ENCODE peak calls at places on chromosomes 2 and 18, in five cellular contexts. One of them, this sample, is unnamed.
A peak's percentile ranks its signal among the peaks of the same experiment; 100 is the strongest.

GRCh38 chr2:17869128-17869527 is 9.3 kb upstream of the KCNS3 start:
- DNase-seq in HTR-8/SVneo: no peak
- DNase-seq in NCI-H1105: no peak
- DNase-seq in amygdala: no peak
- DNase-seq in dorsolateral prefrontal cortex: no peak
- DNase-seq in this sample: no peak

GRCh38 chr2:97761192-97761591 is 47.8 kb downstream of the ZAP70 start:
- DNase-seq in HTR-8/SVneo: no peak
- DNase-seq in NCI-H1105: no peak
- DNase-seq in amygdala: no peak
- DNase-seq in dorsolateral prefrontal cortex: no peak
- DNase-seq in this sample: no peak

GRCh38 chr2:37338933-37339332 is 5.5 kb upstream of the QPCT start:
- DNase-seq in HTR-8/SVneo: no peak
- DNase-seq in NCI-H1105: no peak
- DNase-seq in amygdala: no peak
- DNase-seq in dorsolateral prefrontal cortex: no peak
- DNase-seq in this sample: no peak

GRCh38 chr2:133790706-133791105 is 222.4 kb upstream of the NCKAP5 start:
- DNase-seq in HTR-8/SVneo: no peak
- DNase-seq in NCI-H1105: no peak
- DNase-seq in amygdala: no peak
- DNase-seq in dorsolateral prefrontal cortex: no peak
- DNase-seq in this sample: no peak

GRCh38 chr2:107025869-107026380 is 140.0 kb upstream of the ST6GAL2 start:
- DNase-seq in HTR-8/SVneo: peak; percentile 7
- DNase-seq in NCI-H1105: no peak
- DNase-seq in amygdala: no peak
- DNase-seq in dorsolateral prefrontal cortex: no peak
- DNase-seq in this sample: no peak

GRCh38 chr2:138071720-138072719 is 107.7 kb downstream of the HNMT start:
- DNase-seq in HTR-8/SVneo: peak; percentile 59
- DNase-seq in NCI-H1105: peak; percentile 57
- DNase-seq in amygdala: no peak
- DNase-seq in dorsolateral prefrontal cortex: no peak
- DNase-seq in this sample: peak; percentile 77

GRCh38 chr2:64439194-64439593 is 14.8 kb upstream of the LGALSL start:
- DNase-seq in HTR-8/SVneo: no peak
- DNase-seq in NCI-H1105: no peak
- DNase-seq in amygdala: no peak
- DNase-seq in dorsolateral prefrontal cortex: no peak
- DNase-seq in this sample: no peak

GRCh38 chr18:78494204-78494603 is 485.4 kb upstream of the SALL3 start:
- DNase-seq in HTR-8/SVneo: no peak
- DNase-seq in NCI-H1105: no peak
- DNase-seq in amygdala: no peak
- DNase-seq in dorsolateral prefrontal cortex: no peak
- DNase-seq in this sample: no peak

GRCh38 chr2:41879367-41879871 is 168.4 kb upstream of the PKDCC start:
- DNase-seq in HTR-8/SVneo: no peak
- DNase-seq in NCI-H1105: peak; percentile 73
- DNase-seq in amygdala: peak; percentile 24
- DNase-seq in dorsolateral prefrontal cortex: no peak
- DNase-seq in this sample: peak; percentile 28

GRCh38 chr2:127106457-127106997 is 427 bp downstream of the BIN1 start:
- DNase-seq in HTR-8/SVneo: no peak
- DNase-seq in NCI-H1105: no peak
- DNase-seq in amygdala: no peak
- DNase-seq in dorsolateral prefrontal cortex: no peak
- DNase-seq in this sample: no peak

GRCh38 chr18:64734063-64734462 is 585.2 kb upstream of the LINC00305 start:
- DNase-seq in HTR-8/SVneo: no peak
- DNase-seq in NCI-H1105: no peak
- DNase-seq in amygdala: no peak
- DNase-seq in dorsolateral prefrontal cortex: no peak
- DNase-seq in this sample: no peak

GRCh38 chr2:33457588-33458247 is 18.7 kb upstream of the RASGRP3 start:
- DNase-seq in HTR-8/SVneo: no peak
- DNase-seq in NCI-H1105: no peak
- DNase-seq in amygdala: no peak
- DNase-seq in dorsolateral prefrontal cortex: no peak
- DNase-seq in this sample: no peak

GRCh38 chr2:102334471-102334870 is 21.1 kb upstream of the IL18R1 start:
- DNase-seq in HTR-8/SVneo: no peak
- DNase-seq in NCI-H1105: no peak
- DNase-seq in amygdala: no peak
- DNase-seq in dorsolateral prefrontal cortex: no peak
- DNase-seq in this sample: no peak

GRCh38 chr18:64127172-64127571 is 21.7 kb downstream of the LINC00305 start:
- DNase-seq in HTR-8/SVneo: no peak
- DNase-seq in NCI-H1105: no peak
- DNase-seq in amygdala: no peak
- DNase-seq in dorsolateral prefrontal cortex: no peak
- DNase-seq in this sample: no peak

GRCh38 chr18:22856870-22857269 is 76.3 kb upstream of the RBBP8 start:
- DNase-seq in HTR-8/SVneo: no peak
- DNase-seq in NCI-H1105: no peak
- DNase-seq in amygdala: no peak
- DNase-seq in dorsolateral prefrontal cortex: no peak
- DNase-seq in this sample: no peak

GRCh38 chr2:238379096-238379810 is 47.5 kb upstream of the ASB1 start:
- DNase-seq in HTR-8/SVneo: peak; percentile 40
- DNase-seq in NCI-H1105: no peak
- DNase-seq in amygdala: no peak
- DNase-seq in dorsolateral prefrontal cortex: no peak
- DNase-seq in this sample: no peak

GRCh38 chr2:238158807-238159539 is at the start of gene ERFE:
- DNase-seq in HTR-8/SVneo: peak; percentile 69
- DNase-seq in NCI-H1105: peak; percentile 20
- DNase-seq in amygdala: no peak
- DNase-seq in dorsolateral prefrontal cortex: peak; percentile 8
- DNase-seq in this sample: no peak

GRCh38 chr2:97870396-97870843 is 125.3 kb downstream of the TMEM131 start:
- DNase-seq in HTR-8/SVneo: peak; percentile 78
- DNase-seq in NCI-H1105: no peak
- DNase-seq in amygdala: no peak
- DNase-seq in dorsolateral prefrontal cortex: no peak
- DNase-seq in this sample: no peak

GRCh38 chr18:12441475-12442035 is 33.8 kb downstream of the PRELID3A start:
- DNase-seq in HTR-8/SVneo: no peak
- DNase-seq in NCI-H1105: no peak
- DNase-seq in amygdala: no peak
- DNase-seq in dorsolateral prefrontal cortex: no peak
- DNase-seq in this sample: no peak

GRCh38 chr2:9010866-9011265 is 7.4 kb upstream of the MBOAT2 start:
- DNase-seq in HTR-8/SVneo: no peak
- DNase-seq in NCI-H1105: no peak
- DNase-seq in amygdala: no peak
- DNase-seq in dorsolateral prefrontal cortex: no peak
- DNase-seq in this sample: no peak

GRCh38 chr2:160371251-160372009 is 122.2 kb downstream of the RBMS1 start:
- DNase-seq in HTR-8/SVneo: no peak
- DNase-seq in NCI-H1105: peak; percentile 39
- DNase-seq in amygdala: no peak
- DNase-seq in dorsolateral prefrontal cortex: no peak
- DNase-seq in this sample: peak; percentile 29

GRCh38 chr2:175726213-175726612 is 275.9 kb downstream of the LNPK start:
- DNase-seq in HTR-8/SVneo: no peak
- DNase-seq in NCI-H1105: no peak
- DNase-seq in amygdala: no peak
- DNase-seq in dorsolateral prefrontal cortex: no peak
- DNase-seq in this sample: no peak

GRCh38 chr2:226911932-226912331 is 76.1 kb downstream of the RHBDD1 start:
- DNase-seq in HTR-8/SVneo: no peak
- DNase-seq in NCI-H1105: no peak
- DNase-seq in amygdala: no peak
- DNase-seq in dorsolateral prefrontal cortex: no peak
- DNase-seq in this sample: no peak

GRCh38 chr2:203893386-203893785 is 25.8 kb downstream of the CTLA4 start:
- DNase-seq in HTR-8/SVneo: no peak
- DNase-seq in NCI-H1105: no peak
- DNase-seq in amygdala: peak; percentile 63
- DNase-seq in dorsolateral prefrontal cortex: peak; percentile 81
- DNase-seq in this sample: no peak

GRCh38 chr2:67486041-67486796 is 89.1 kb downstream of the ETAA1 start:
- DNase-seq in HTR-8/SVneo: no peak
- DNase-seq in NCI-H1105: no peak
- DNase-seq in amygdala: no peak
- DNase-seq in dorsolateral prefrontal cortex: no peak
- DNase-seq in this sample: no peak

This sample was measured in NCI-H748 treated with DMSO at 0.1 percent for 48 hours.